ENCODE peak calls at places on chromosomes 11 and 22, in ten cellular contexts. R is activated CD8-positive, alpha-beta memory T cell treated with anti-CD3 and anti-CD28 coated beads, Interleukin-2, amount 50 U/mL, for 48 hours; V is Peyer's patch; H is T-helper 1 cell; L is EL; P is stimulated activated CD8-positive, alpha-beta memory T cell treated with anti-CD3 and anti-CD28 coated beads, Interleukin-4, amount 100 ng/mL, for 1 hour; S is ACHN; Y is naive thymus-derived CD4-positive, alpha-beta T cell; C is COLO829; U is WTC11. N is an unnamed sample.

GRCh38 chr11:134266841-134267251 is 9.3 kb upstream of the GLB1L3 start:
- DNase-seq in R (no peak), V (no peak), H (no peak), L (peak; percentile 67), P (no peak), S (no peak), Y (no peak), C (peak; percentile 29), U (no peak), N (no peak)

GRCh38 chr11:81359476-81359875 is 1374.2 kb downstream of the FAM181B start:
- DNase-seq in R (no peak), V (no peak), H (no peak), L (no peak), P (no peak), S (peak; percentile 1), Y (no peak), C (no peak), U (no peak), N (no peak)

GRCh38 chr11:115579181-115579825 is 75.1 kb upstream of the CADM1 start:
- DNase-seq in R (no peak), V (no peak), H (no peak), L (no peak), P (no peak), S (no peak), Y (no peak), C (no peak), U (no peak), N (no peak)

GRCh38 chr11:73308003-73308962 is at the start of gene ARHGEF17:
- DNase-seq in R (no peak), V (no peak), H (no peak), L (peak; percentile 85), P (no peak), S (peak; percentile 71), Y (peak; percentile 30), C (peak; percentile 53), U (peak; percentile 72), N (no peak)

GRCh38 chr11:12248330-12248729 is 129.0 kb upstream of the PARVA start:
- DNase-seq in R (no peak), V (no peak), H (no peak), L (peak; percentile 15), P (no peak), S (no peak), Y (no peak), C (no peak), U (peak; percentile 29), N (no peak)

GRCh38 chr22:45319319-45319675 is 9.6 kb downstream of the FAM118A start:
- DNase-seq in R (no peak), V (no peak), H (no peak), L (peak; percentile 16), P (no peak), S (no peak), Y (no peak), C (no peak), U (no peak), N (no peak)

GRCh38 chr11:726278-726915 is 20.4 kb downstream of the EPS8L2 start:
- DNase-seq in R (peak; percentile 80), V (peak; percentile 65), H (no peak), L (no peak), P (peak; percentile 36), S (no peak), Y (peak; percentile 57), C (no peak), U (peak; percentile 65), N (peak; percentile 73)

GRCh38 chr22:19036523-19037273 is 85.5 kb downstream of the DGCR2 start:
- DNase-seq in R (peak; percentile 48), V (no peak), H (no peak), L (no peak), P (no peak), S (no peak), Y (no peak), C (no peak), U (peak; percentile 42), N (no peak)

GRCh38 chr22:49962012-49962750 is 1.6 kb downstream of the PIM3 start:
- DNase-seq in R (peak; percentile 90), V (peak; percentile 76), H (peak; percentile 79), L (peak; percentile 94), P (peak; percentile 64), S (peak; percentile 83), Y (peak; percentile 60), C (peak; percentile 76), U (peak; percentile 77), N (peak; percentile 79)

GRCh38 chr11:128701086-128701485 is 7.2 kb downstream of the FLI1 start:
- DNase-seq in R (no peak), V (no peak), H (no peak), L (peak; percentile 29), P (no peak), S (no peak), Y (no peak), C (peak; percentile 51), U (no peak), N (no peak)

GRCh38 chr11:130510407-130511006 is 62.1 kb downstream of the ADAMTS15 start:
- DNase-seq in R (no peak), V (no peak), H (no peak), L (no peak), P (no peak), S (no peak), Y (no peak), C (no peak), U (no peak), N (no peak)